ENCODE peak calls at places on chromosome 2, in seven cellular contexts. C, W, Y, F, B, J and I are unnamed samples.

GRCh38 chr2:30296496-30296895 is 65.2 kb downstream of the LBH start:
- DNase-seq in C (no peak), W (no peak), Y (no peak), F (no peak), B (no peak), J (no peak), I (no peak)

GRCh38 chr2:202965810-202966454 is 48.7 kb upstream of the NBEAL1 start:
- DNase-seq in C (no peak), W (no peak), Y (no peak), F (no peak), B (no peak), J (no peak), I (no peak)

GRCh38 chr2:226544581-226545210 is 254.9 kb downstream of the IRS1 start:
- DNase-seq in C (no peak), W (no peak), Y (no peak), F (no peak), B (no peak), J (no peak), I (no peak)

GRCh38 chr2:60614319-60614718 is 60.9 kb upstream of the BCL11A start:
- DNase-seq in C (no peak), W (no peak), Y (no peak), F (no peak), B (no peak), J (no peak), I (no peak)

GRCh38 chr2:145748927-145749326 is 1229.0 kb upstream of the ZEB2 start:
- DNase-seq in C (no peak), W (no peak), Y (no peak), F (no peak), B (no peak), J (no peak), I (no peak)

GRCh38 chr2:75587954-75588587 is 27.3 kb upstream of the EVA1A start:
- DNase-seq in C (no peak), W (no peak), Y (no peak), F (no peak), B (no peak), J (no peak), I (no peak)

GRCh38 chr2:32918774-32919173 is 28.0 kb upstream of the LTBP1 start:
- DNase-seq in C (no peak), W (no peak), Y (no peak), F (no peak), B (no peak), J (no peak), I (no peak)

GRCh38 chr2:72082021-72082739 is 65.5 kb downstream of the CYP26B1 start:
- DNase-seq in C (no peak), W (no peak), Y (no peak), F (no peak), B (no peak), J (no peak), I (no peak)

GRCh38 chr2:8574196-8575010 is 107.5 kb upstream of the ID2 start:
- DNase-seq in C (no peak), W (no peak), Y (no peak), F (no peak), B (no peak), J (no peak), I (no peak)

GRCh38 chr2:231554748-231555545 is 24.7 kb upstream of the NMUR1 start:
- DNase-seq in C (no peak), W (peak), Y (no peak), F (no peak), B (no peak), J (no peak), I (peak)

GRCh38 chr2:59249441-59250330 is 1008.6 kb upstream of the FANCL start:
- DNase-seq in C (no peak), W (no peak), Y (no peak), F (no peak), B (peak), J (no peak), I (no peak)

GRCh38 chr2:25132693-25133092 is 35.7 kb downstream of the POMC start:
- DNase-seq in C (no peak), W (no peak), Y (no peak), F (no peak), B (no peak), J (no peak), I (no peak)

GRCh38 chr2:102698369-102699111 is 63.3 kb upstream of the TMEM182 start:
- DNase-seq in C (no peak), W (no peak), Y (no peak), F (peak), B (no peak), J (no peak), I (no peak)

GRCh38 chr2:30145826-30146336 is 926 bp upstream of the YPEL5 start:
- DNase-seq in C (no peak), W (no peak), Y (no peak), F (no peak), B (no peak), J (no peak), I (no peak)

GRCh38 chr2:38064805-38065501 is 11.0 kb downstream of the CYP1B1 start:
- DNase-seq in C (no peak), W (no peak), Y (no peak), F (no peak), B (no peak), J (no peak), I (no peak)

GRCh38 chr2:118705032-118705431 is 142.4 kb downstream of the EN1 start:
- DNase-seq in C (no peak), W (no peak), Y (no peak), F (no peak), B (no peak), J (no peak), I (no peak)

GRCh38 chr2:1891147-1891546 is 146.8 kb upstream of the PXDN start:
- DNase-seq in C (no peak), W (no peak), Y (no peak), F (no peak), B (peak), J (no peak), I (no peak)

GRCh38 chr2:193371200-193371599 is 1176.5 kb upstream of the TMEFF2 start:
- DNase-seq in C (no peak), W (no peak), Y (no peak), F (no peak), B (no peak), J (no peak), I (no peak)

GRCh38 chr2:30620102-30620501 is 173.1 kb downstream of the LCLAT1 start:
- DNase-seq in C (no peak), W (no peak), Y (no peak), F (no peak), B (no peak), J (no peak), I (no peak)

GRCh38 chr2:47288864-47289263 is 114.1 kb upstream of the MSH2 start:
- DNase-seq in C (no peak), W (no peak), Y (no peak), F (no peak), B (no peak), J (no peak), I (no peak)

GRCh38 chr2:200039847-200040246 is 84.5 kb downstream of the MAIP1 start:
- DNase-seq in C (no peak), W (no peak), Y (no peak), F (no peak), B (no peak), J (no peak), I (no peak)

GRCh38 chr2:191839918-191840804 is 6.7 kb downstream of the CAVIN2 start:
- DNase-seq in C (no peak), W (no peak), Y (no peak), F (no peak), B (no peak), J (no peak), I (no peak)

GRCh38 chr2:37085731-37086147 is 1.4 kb downstream of the GPATCH11 start:
- DNase-seq in C (no peak), W (no peak), Y (no peak), F (no peak), B (no peak), J (no peak), I (no peak)

GRCh38 chr2:173427887-173428683 is 73.4 kb downstream of the CDCA7 start:
- DNase-seq in C (no peak), W (no peak), Y (no peak), F (no peak), B (no peak), J (no peak), I (no peak)

GRCh38 chr2:172428841-172429173 is 1.4 kb downstream of the ITGA6 start:
- DNase-seq in C (no peak), W (no peak), Y (no peak), F (no peak), B (no peak), J (no peak), I (no peak)

GRCh38 chr2:231188506-231189170 is 9.8 kb upstream of the ARMC9 start:
- DNase-seq in C (no peak), W (no peak), Y (no peak), F (no peak), B (no peak), J (no peak), I (no peak)

GRCh38 chr2:217231212-217231611 is 371.3 kb upstream of the TNP1 start:
- DNase-seq in C (no peak), W (no peak), Y (no peak), F (no peak), B (no peak), J (no peak), I (no peak)

GRCh38 chr2:216064014-216064630 is 17.5 kb downstream of the PECR start:
- DNase-seq in C (no peak), W (no peak), Y (no peak), F (no peak), B (no peak), J (no peak), I (no peak)

GRCh38 chr2:15316370-15316814 is 244.7 kb downstream of the NBAS start:
- DNase-seq in C (peak), W (no peak), Y (no peak), F (no peak), B (no peak), J (peak), I (no peak)

GRCh38 chr2:36701391-36701795 is 4.9 kb downstream of the VIT start:
- DNase-seq in C (no peak), W (no peak), Y (no peak), F (no peak), B (no peak), J (no peak), I (no peak)

GRCh38 chr2:60423066-60423465 is 130.4 kb downstream of the BCL11A start:
- DNase-seq in C (no peak), W (no peak), Y (no peak), F (no peak), B (no peak), J (no peak), I (no peak)

GRCh38 chr2:20449501-20450200 is 2.8 kb downstream of the RHOB start:
- DNase-seq in C (no peak), W (peak), Y (no peak), F (no peak), B (no peak), J (no peak), I (no peak)
- TF ChIP-seq CTCF in C (no peak), W (no peak), Y (no peak), F (peak), B (no peak), J (no peak), I (no peak)

GRCh38 chr2:68765739-68766377 is 31.2 kb downstream of the ARHGAP25 start:
- DNase-seq in C (no peak), W (peak), Y (no peak), F (no peak), B (no peak), J (no peak), I (no peak)
- TF ChIP-seq CTCF in C (no peak), W (no peak), Y (no peak), F (no peak), B (no peak), J (no peak), I (no peak)

GRCh38 chr2:101519173-101519492 is 44.2 kb upstream of the RFX8 start:
- DNase-seq in C (no peak), W (no peak), Y (no peak), F (no peak), B (no peak), J (no peak), I (no peak)
- TF ChIP-seq CTCF in C (no peak), W (no peak), Y (no peak), F (no peak), B (no peak), J (no peak), I (no peak)

GRCh38 chr2:43400508-43400907 is 174.1 kb upstream of the ZFP36L2 start:
- DNase-seq in C (no peak), W (no peak), Y (no peak), F (no peak), B (no peak), J (no peak), I (no peak)
- TF ChIP-seq CTCF in C (no peak), W (no peak), Y (no peak), F (peak), B (no peak), J (no peak), I (no peak)

DNA sequence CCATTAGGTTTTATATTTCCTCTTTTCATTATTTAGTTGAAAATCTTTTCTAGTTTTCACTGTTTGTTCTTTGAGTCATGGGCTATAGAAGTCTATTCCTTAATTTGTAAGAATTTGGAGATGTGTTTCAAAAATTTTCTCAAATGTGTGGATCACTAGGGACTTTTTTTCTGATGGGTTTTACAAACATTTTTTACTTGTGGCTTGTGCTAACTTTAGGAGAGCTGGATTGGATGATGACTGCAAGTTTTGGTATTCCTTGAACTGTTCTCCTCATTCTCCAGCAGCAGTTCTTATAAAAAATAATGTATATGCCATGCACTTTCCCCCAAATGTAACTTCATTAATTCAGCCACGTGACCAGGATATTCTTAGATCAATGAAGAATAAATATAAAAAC is 94.7 kb upstream of the CWC22 start:
- DNase-seq in C (no peak), W (no peak), Y (no peak), F (no peak), B (no peak), J (no peak), I (no peak)
- TF ChIP-seq CTCF in C (no peak), W (no peak), Y (no peak), F (no peak), B (no peak), J (no peak), I (no peak)

DNA sequence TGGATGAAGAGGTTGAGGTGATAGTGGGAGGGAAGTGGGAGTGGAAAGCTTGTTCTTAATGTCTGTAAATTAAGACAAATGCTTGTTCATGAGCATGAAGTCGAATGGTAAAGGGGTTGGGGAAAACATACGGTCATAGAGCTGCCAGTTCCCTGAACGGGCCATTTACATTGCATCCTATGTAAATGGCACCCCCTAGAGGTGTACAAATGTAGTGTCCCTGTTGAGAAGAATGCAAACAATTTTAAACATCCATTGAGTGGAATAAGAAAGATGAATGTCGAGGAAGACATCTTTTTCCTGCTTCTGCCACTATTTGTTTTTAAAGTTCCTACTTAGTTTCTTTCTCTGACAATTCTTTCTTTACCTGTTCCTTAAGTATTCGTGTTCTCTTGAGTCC is 155.7 kb downstream of the RDH14 start:
- DNase-seq in C (no peak), W (no peak), Y (no peak), F (no peak), B (no peak), J (no peak), I (no peak)
- TF ChIP-seq CTCF in C (no peak), W (no peak), Y (no peak), F (no peak), B (peak), J (peak), I (no peak)

GRCh38 chr2:105126353-105126752 is 88.5 kb downstream of the MRPS9 start:
- DNase-seq in C (no peak), W (no peak), Y (no peak), F (no peak), B (no peak), J (no peak), I (no peak)

GRCh38 chr2:105121417-105121816 is 83.5 kb downstream of the MRPS9 start:
- DNase-seq in C (no peak), W (no peak), Y (no peak), F (no peak), B (no peak), J (no peak), I (no peak)

GRCh38 chr2:105125920-105126319 is 88.1 kb downstream of the MRPS9 start:
- DNase-seq in C (no peak), W (no peak), Y (no peak), F (no peak), B (no peak), J (peak), I (no peak)

GRCh38 chr2:105127288-105127915 is 89.5 kb downstream of the MRPS9 start:
- DNase-seq in C (no peak), W (no peak), Y (no peak), F (no peak), B (no peak), J (no peak), I (no peak)

GRCh38 chr2:105125428-105125827 is 87.6 kb downstream of the MRPS9 start:
- DNase-seq in C (no peak), W (no peak), Y (no peak), F (no peak), B (no peak), J (peak), I (no peak)
- TF ChIP-seq CTCF in C (no peak), W (no peak), Y (peak), F (no peak), B (peak), J (no peak), I (no peak)